ENCODE peak calls at places on chromosomes 7 and 10, in ten cellular contexts. One of them, this sample, is unnamed.

GRCh38 chr10:84008878-84009277 is 130.4 kb upstream of the GHITM start:
- DNase-seq in heart left ventricle: no peak
- DNase-seq in NCI-H748 treated with DMSO at 0.1 percent for 48 hours: no peak
- DNase-seq in T-helper 9 cell: peak; percentile 13
- DNase-seq in ovary: no peak
- DNase-seq in activated naive CD4-positive, alpha-beta T cell treated with anti-CD3 and anti-CD28 coated beads for 36 hours: peak; percentile 58
- DNase-seq in SHP77: peak; percentile 1
- DNase-seq in amygdala: no peak
- DNase-seq in mammary epithelial cell: no peak
- DNase-seq in stimulated activated CD4-positive, alpha-beta T cell treated with anti-CD3 and anti-CD28 coated beads, Interleukin-1b, Interleukin-23, amount 100 ng/mL, for 48 hours: peak; percentile 32
- DNase-seq in this sample: no peak

GRCh38 chr7:151689196-151689971 is 169.7 kb upstream of the RHEB start:
- DNase-seq in heart left ventricle: peak; percentile 82
- DNase-seq in NCI-H748 treated with DMSO at 0.1 percent for 48 hours: peak; percentile 53
- DNase-seq in T-helper 9 cell: no peak
- DNase-seq in ovary: no peak
- DNase-seq in activated naive CD4-positive, alpha-beta T cell treated with anti-CD3 and anti-CD28 coated beads for 36 hours: no peak
- DNase-seq in SHP77: no peak
- DNase-seq in amygdala: no peak
- DNase-seq in mammary epithelial cell: peak; percentile 67
- DNase-seq in stimulated activated CD4-positive, alpha-beta T cell treated with anti-CD3 and anti-CD28 coated beads, Interleukin-1b, Interleukin-23, amount 100 ng/mL, for 48 hours: no peak
- DNase-seq in this sample: no peak

GRCh38 chr7:116417593-116418345 is 81.8 kb upstream of the CAV2 start:
- DNase-seq in heart left ventricle: no peak
- DNase-seq in NCI-H748 treated with DMSO at 0.1 percent for 48 hours: no peak
- DNase-seq in T-helper 9 cell: no peak
- DNase-seq in ovary: no peak
- DNase-seq in activated naive CD4-positive, alpha-beta T cell treated with anti-CD3 and anti-CD28 coated beads for 36 hours: no peak
- DNase-seq in SHP77: no peak
- DNase-seq in amygdala: no peak
- DNase-seq in mammary epithelial cell: peak; percentile 64
- DNase-seq in stimulated activated CD4-positive, alpha-beta T cell treated with anti-CD3 and anti-CD28 coated beads, Interleukin-1b, Interleukin-23, amount 100 ng/mL, for 48 hours: no peak
- DNase-seq in this sample: no peak

GRCh38 chr10:16816142-16816541 is 1.1 kb downstream of the RSU1 start:
- DNase-seq in heart left ventricle: no peak
- DNase-seq in NCI-H748 treated with DMSO at 0.1 percent for 48 hours: no peak
- DNase-seq in T-helper 9 cell: no peak
- DNase-seq in ovary: no peak
- DNase-seq in activated naive CD4-positive, alpha-beta T cell treated with anti-CD3 and anti-CD28 coated beads for 36 hours: no peak
- DNase-seq in SHP77: no peak
- DNase-seq in amygdala: no peak
- DNase-seq in mammary epithelial cell: no peak
- DNase-seq in stimulated activated CD4-positive, alpha-beta T cell treated with anti-CD3 and anti-CD28 coated beads, Interleukin-1b, Interleukin-23, amount 100 ng/mL, for 48 hours: no peak
- DNase-seq in this sample: no peak

GRCh38 chr7:157650131-157650631 is 313.4 kb downstream of the DNAJB6 start:
- DNase-seq in heart left ventricle: no peak
- DNase-seq in NCI-H748 treated with DMSO at 0.1 percent for 48 hours: no peak
- DNase-seq in T-helper 9 cell: no peak
- DNase-seq in ovary: no peak
- DNase-seq in activated naive CD4-positive, alpha-beta T cell treated with anti-CD3 and anti-CD28 coated beads for 36 hours: no peak
- DNase-seq in SHP77: no peak
- DNase-seq in amygdala: no peak
- DNase-seq in mammary epithelial cell: no peak
- DNase-seq in stimulated activated CD4-positive, alpha-beta T cell treated with anti-CD3 and anti-CD28 coated beads, Interleukin-1b, Interleukin-23, amount 100 ng/mL, for 48 hours: no peak
- DNase-seq in this sample: no peak

GRCh38 chr7:115260381-115260780 is 338.5 kb downstream of the MDFIC start:
- DNase-seq in heart left ventricle: no peak
- DNase-seq in NCI-H748 treated with DMSO at 0.1 percent for 48 hours: no peak
- DNase-seq in T-helper 9 cell: no peak
- DNase-seq in ovary: no peak
- DNase-seq in activated naive CD4-positive, alpha-beta T cell treated with anti-CD3 and anti-CD28 coated beads for 36 hours: no peak
- DNase-seq in SHP77: no peak
- DNase-seq in amygdala: no peak
- DNase-seq in mammary epithelial cell: peak; percentile 14
- DNase-seq in stimulated activated CD4-positive, alpha-beta T cell treated with anti-CD3 and anti-CD28 coated beads, Interleukin-1b, Interleukin-23, amount 100 ng/mL, for 48 hours: no peak
- DNase-seq in this sample: peak; percentile 40

GRCh38 chr10:3779146-3779707 is 5.8 kb downstream of the KLF6 start:
- DNase-seq in heart left ventricle: no peak
- DNase-seq in NCI-H748 treated with DMSO at 0.1 percent for 48 hours: no peak
- DNase-seq in T-helper 9 cell: no peak
- DNase-seq in ovary: peak; percentile 4
- DNase-seq in activated naive CD4-positive, alpha-beta T cell treated with anti-CD3 and anti-CD28 coated beads for 36 hours: no peak
- DNase-seq in SHP77: no peak
- DNase-seq in amygdala: no peak
- DNase-seq in mammary epithelial cell: peak; percentile 63
- DNase-seq in stimulated activated CD4-positive, alpha-beta T cell treated with anti-CD3 and anti-CD28 coated beads, Interleukin-1b, Interleukin-23, amount 100 ng/mL, for 48 hours: no peak
- DNase-seq in this sample: peak; percentile 38

GRCh38 chr10:61215276-61215675 is 237.9 kb downstream of the TMEM26 start:
- DNase-seq in heart left ventricle: no peak
- DNase-seq in NCI-H748 treated with DMSO at 0.1 percent for 48 hours: no peak
- DNase-seq in T-helper 9 cell: no peak
- DNase-seq in ovary: no peak
- DNase-seq in activated naive CD4-positive, alpha-beta T cell treated with anti-CD3 and anti-CD28 coated beads for 36 hours: no peak
- DNase-seq in SHP77: no peak
- DNase-seq in amygdala: no peak
- DNase-seq in mammary epithelial cell: no peak
- DNase-seq in stimulated activated CD4-positive, alpha-beta T cell treated with anti-CD3 and anti-CD28 coated beads, Interleukin-1b, Interleukin-23, amount 100 ng/mL, for 48 hours: no peak
- DNase-seq in this sample: no peak

GRCh38 chr7:28358423-28358868 is 53.9 kb upstream of the CREB5 start:
- DNase-seq in heart left ventricle: no peak
- DNase-seq in NCI-H748 treated with DMSO at 0.1 percent for 48 hours: no peak
- DNase-seq in T-helper 9 cell: no peak
- DNase-seq in ovary: peak; percentile 13
- DNase-seq in activated naive CD4-positive, alpha-beta T cell treated with anti-CD3 and anti-CD28 coated beads for 36 hours: no peak
- DNase-seq in SHP77: no peak
- DNase-seq in amygdala: no peak
- DNase-seq in mammary epithelial cell: peak; percentile 96
- DNase-seq in stimulated activated CD4-positive, alpha-beta T cell treated with anti-CD3 and anti-CD28 coated beads, Interleukin-1b, Interleukin-23, amount 100 ng/mL, for 48 hours: no peak
- DNase-seq in this sample: peak; percentile 91

GRCh38 chr7:78539825-78540224 is 741.3 kb downstream of the PHTF2 start:
- DNase-seq in heart left ventricle: no peak
- DNase-seq in NCI-H748 treated with DMSO at 0.1 percent for 48 hours: no peak
- DNase-seq in T-helper 9 cell: no peak
- DNase-seq in ovary: no peak
- DNase-seq in activated naive CD4-positive, alpha-beta T cell treated with anti-CD3 and anti-CD28 coated beads for 36 hours: no peak
- DNase-seq in SHP77: no peak
- DNase-seq in amygdala: no peak
- DNase-seq in mammary epithelial cell: no peak
- DNase-seq in stimulated activated CD4-positive, alpha-beta T cell treated with anti-CD3 and anti-CD28 coated beads, Interleukin-1b, Interleukin-23, amount 100 ng/mL, for 48 hours: no peak
- DNase-seq in this sample: no peak

GRCh38 chr7:3301831-3302618 is 973 bp downstream of the SDK1 start:
- DNase-seq in heart left ventricle: no peak
- DNase-seq in NCI-H748 treated with DMSO at 0.1 percent for 48 hours: peak; percentile 67
- DNase-seq in T-helper 9 cell: no peak
- DNase-seq in ovary: no peak
- DNase-seq in activated naive CD4-positive, alpha-beta T cell treated with anti-CD3 and anti-CD28 coated beads for 36 hours: peak; percentile 14
- DNase-seq in SHP77: peak; percentile 39
- DNase-seq in amygdala: no peak
- DNase-seq in mammary epithelial cell: no peak
- DNase-seq in stimulated activated CD4-positive, alpha-beta T cell treated with anti-CD3 and anti-CD28 coated beads, Interleukin-1b, Interleukin-23, amount 100 ng/mL, for 48 hours: no peak
- DNase-seq in this sample: peak; percentile 33

GRCh38 chr10:279655-280054 is 144.4 kb downstream of the ZMYND11 start:
- DNase-seq in heart left ventricle: no peak
- DNase-seq in NCI-H748 treated with DMSO at 0.1 percent for 48 hours: no peak
- DNase-seq in T-helper 9 cell: no peak
- DNase-seq in ovary: no peak
- DNase-seq in activated naive CD4-positive, alpha-beta T cell treated with anti-CD3 and anti-CD28 coated beads for 36 hours: no peak
- DNase-seq in SHP77: no peak
- DNase-seq in amygdala: no peak
- DNase-seq in mammary epithelial cell: no peak
- DNase-seq in stimulated activated CD4-positive, alpha-beta T cell treated with anti-CD3 and anti-CD28 coated beads, Interleukin-1b, Interleukin-23, amount 100 ng/mL, for 48 hours: no peak
- DNase-seq in this sample: no peak

GRCh38 chr7:2613926-2614613 is 17.7 kb upstream of the TTYH3 start:
- DNase-seq in heart left ventricle: peak; percentile 84
- DNase-seq in NCI-H748 treated with DMSO at 0.1 percent for 48 hours: no peak
- DNase-seq in T-helper 9 cell: no peak
- DNase-seq in ovary: no peak
- DNase-seq in activated naive CD4-positive, alpha-beta T cell treated with anti-CD3 and anti-CD28 coated beads for 36 hours: no peak
- DNase-seq in SHP77: peak; percentile 28
- DNase-seq in amygdala: no peak
- DNase-seq in mammary epithelial cell: no peak
- DNase-seq in stimulated activated CD4-positive, alpha-beta T cell treated with anti-CD3 and anti-CD28 coated beads, Interleukin-1b, Interleukin-23, amount 100 ng/mL, for 48 hours: no peak
- DNase-seq in this sample: no peak

GRCh38 chr7:49800031-49800430 is 26.6 kb downstream of the VWC2 start:
- DNase-seq in heart left ventricle: no peak
- DNase-seq in NCI-H748 treated with DMSO at 0.1 percent for 48 hours: no peak
- DNase-seq in T-helper 9 cell: no peak
- DNase-seq in ovary: no peak
- DNase-seq in activated naive CD4-positive, alpha-beta T cell treated with anti-CD3 and anti-CD28 coated beads for 36 hours: no peak
- DNase-seq in SHP77: no peak
- DNase-seq in amygdala: no peak
- DNase-seq in mammary epithelial cell: no peak
- DNase-seq in stimulated activated CD4-positive, alpha-beta T cell treated with anti-CD3 and anti-CD28 coated beads, Interleukin-1b, Interleukin-23, amount 100 ng/mL, for 48 hours: no peak
- DNase-seq in this sample: no peak

GRCh38 chr10:79404690-79405131 is 40.7 kb downstream of the ZCCHC24 start:
- DNase-seq in heart left ventricle: peak; percentile 17
- DNase-seq in NCI-H748 treated with DMSO at 0.1 percent for 48 hours: no peak
- DNase-seq in T-helper 9 cell: no peak
- DNase-seq in ovary: no peak
- DNase-seq in activated naive CD4-positive, alpha-beta T cell treated with anti-CD3 and anti-CD28 coated beads for 36 hours: no peak
- DNase-seq in SHP77: no peak
- DNase-seq in amygdala: no peak
- DNase-seq in mammary epithelial cell: no peak
- DNase-seq in stimulated activated CD4-positive, alpha-beta T cell treated with anti-CD3 and anti-CD28 coated beads, Interleukin-1b, Interleukin-23, amount 100 ng/mL, for 48 hours: no peak
- DNase-seq in this sample: no peak

GRCh38 chr10:6619663-6620062 is 39.6 kb upstream of the PRKCQ start:
- DNase-seq in heart left ventricle: no peak
- DNase-seq in NCI-H748 treated with DMSO at 0.1 percent for 48 hours: no peak
- DNase-seq in T-helper 9 cell: no peak
- DNase-seq in ovary: no peak
- DNase-seq in activated naive CD4-positive, alpha-beta T cell treated with anti-CD3 and anti-CD28 coated beads for 36 hours: no peak
- DNase-seq in SHP77: no peak
- DNase-seq in amygdala: no peak
- DNase-seq in mammary epithelial cell: no peak
- DNase-seq in stimulated activated CD4-positive, alpha-beta T cell treated with anti-CD3 and anti-CD28 coated beads, Interleukin-1b, Interleukin-23, amount 100 ng/mL, for 48 hours: no peak
- DNase-seq in this sample: no peak

GRCh38 chr10:43689618-43689954 is 40.9 kb upstream of the ZNF32 start:
- DNase-seq in heart left ventricle: peak; percentile 84
- DNase-seq in NCI-H748 treated with DMSO at 0.1 percent for 48 hours: no peak
- DNase-seq in T-helper 9 cell: no peak
- DNase-seq in ovary: peak; percentile 38
- DNase-seq in activated naive CD4-positive, alpha-beta T cell treated with anti-CD3 and anti-CD28 coated beads for 36 hours: peak; percentile 22
- DNase-seq in SHP77: no peak
- DNase-seq in amygdala: no peak
- DNase-seq in mammary epithelial cell: no peak
- DNase-seq in stimulated activated CD4-positive, alpha-beta T cell treated with anti-CD3 and anti-CD28 coated beads, Interleukin-1b, Interleukin-23, amount 100 ng/mL, for 48 hours: peak; percentile 10
- DNase-seq in this sample: peak; percentile 40

GRCh38 chr10:35942052-35942451 is 300.0 kb upstream of the FZD8 start:
- DNase-seq in heart left ventricle: peak; percentile 41
- DNase-seq in NCI-H748 treated with DMSO at 0.1 percent for 48 hours: no peak
- DNase-seq in T-helper 9 cell: no peak
- DNase-seq in ovary: no peak
- DNase-seq in activated naive CD4-positive, alpha-beta T cell treated with anti-CD3 and anti-CD28 coated beads for 36 hours: no peak
- DNase-seq in SHP77: no peak
- DNase-seq in amygdala: no peak
- DNase-seq in mammary epithelial cell: no peak
- DNase-seq in stimulated activated CD4-positive, alpha-beta T cell treated with anti-CD3 and anti-CD28 coated beads, Interleukin-1b, Interleukin-23, amount 100 ng/mL, for 48 hours: no peak
- DNase-seq in this sample: no peak

GRCh38 chr7:70693300-70693689 is 438.6 kb upstream of the GALNT17 start:
- DNase-seq in heart left ventricle: no peak
- DNase-seq in NCI-H748 treated with DMSO at 0.1 percent for 48 hours: no peak
- DNase-seq in T-helper 9 cell: no peak
- DNase-seq in ovary: peak; percentile 39
- DNase-seq in activated naive CD4-positive, alpha-beta T cell treated with anti-CD3 and anti-CD28 coated beads for 36 hours: no peak
- DNase-seq in SHP77: no peak
- DNase-seq in amygdala: no peak
- DNase-seq in mammary epithelial cell: no peak
- DNase-seq in stimulated activated CD4-positive, alpha-beta T cell treated with anti-CD3 and anti-CD28 coated beads, Interleukin-1b, Interleukin-23, amount 100 ng/mL, for 48 hours: no peak
- DNase-seq in this sample: peak; percentile 20

GRCh38 chr10:12644380-12645144 is 295.2 kb downstream of the CAMK1D start:
- DNase-seq in heart left ventricle: no peak
- DNase-seq in NCI-H748 treated with DMSO at 0.1 percent for 48 hours: no peak
- DNase-seq in T-helper 9 cell: no peak
- DNase-seq in ovary: no peak
- DNase-seq in activated naive CD4-positive, alpha-beta T cell treated with anti-CD3 and anti-CD28 coated beads for 36 hours: no peak
- DNase-seq in SHP77: no peak
- DNase-seq in amygdala: no peak
- DNase-seq in mammary epithelial cell: no peak
- DNase-seq in stimulated activated CD4-positive, alpha-beta T cell treated with anti-CD3 and anti-CD28 coated beads, Interleukin-1b, Interleukin-23, amount 100 ng/mL, for 48 hours: no peak
- DNase-seq in this sample: peak; percentile 16

GRCh38 chr7:88109612-88110011 is 110.2 kb downstream of the SRI start:
- DNase-seq in heart left ventricle: no peak
- DNase-seq in NCI-H748 treated with DMSO at 0.1 percent for 48 hours: no peak
- DNase-seq in T-helper 9 cell: no peak
- DNase-seq in ovary: no peak
- DNase-seq in activated naive CD4-positive, alpha-beta T cell treated with anti-CD3 and anti-CD28 coated beads for 36 hours: no peak
- DNase-seq in SHP77: no peak
- DNase-seq in amygdala: no peak
- DNase-seq in mammary epithelial cell: no peak
- DNase-seq in stimulated activated CD4-positive, alpha-beta T cell treated with anti-CD3 and anti-CD28 coated beads, Interleukin-1b, Interleukin-23, amount 100 ng/mL, for 48 hours: no peak
- DNase-seq in this sample: no peak

GRCh38 chr7:18997477-18998130 is 119.8 kb downstream of the TWIST1 start:
- DNase-seq in heart left ventricle: no peak
- DNase-seq in NCI-H748 treated with DMSO at 0.1 percent for 48 hours: no peak
- DNase-seq in T-helper 9 cell: no peak
- DNase-seq in ovary: no peak
- DNase-seq in activated naive CD4-positive, alpha-beta T cell treated with anti-CD3 and anti-CD28 coated beads for 36 hours: no peak
- DNase-seq in SHP77: no peak
- DNase-seq in amygdala: no peak
- DNase-seq in mammary epithelial cell: no peak
- DNase-seq in stimulated activated CD4-positive, alpha-beta T cell treated with anti-CD3 and anti-CD28 coated beads, Interleukin-1b, Interleukin-23, amount 100 ng/mL, for 48 hours: no peak
- DNase-seq in this sample: peak; percentile 26

GRCh38 chr7:105439174-105439893 is 50.6 kb upstream of the SRPK2 start:
- DNase-seq in heart left ventricle: no peak
- DNase-seq in NCI-H748 treated with DMSO at 0.1 percent for 48 hours: no peak
- DNase-seq in T-helper 9 cell: no peak
- DNase-seq in ovary: no peak
- DNase-seq in activated naive CD4-positive, alpha-beta T cell treated with anti-CD3 and anti-CD28 coated beads for 36 hours: no peak
- DNase-seq in SHP77: no peak
- DNase-seq in amygdala: no peak
- DNase-seq in mammary epithelial cell: peak; percentile 95
- DNase-seq in stimulated activated CD4-positive, alpha-beta T cell treated with anti-CD3 and anti-CD28 coated beads, Interleukin-1b, Interleukin-23, amount 100 ng/mL, for 48 hours: peak; percentile 13
- DNase-seq in this sample: peak; percentile 71

GRCh38 chr7:157007470-157008066 is 2.9 kb downstream of the MNX1 start:
- DNase-seq in heart left ventricle: no peak
- DNase-seq in NCI-H748 treated with DMSO at 0.1 percent for 48 hours: no peak
- DNase-seq in T-helper 9 cell: no peak
- DNase-seq in ovary: no peak
- DNase-seq in activated naive CD4-positive, alpha-beta T cell treated with anti-CD3 and anti-CD28 coated beads for 36 hours: no peak
- DNase-seq in SHP77: no peak
- DNase-seq in amygdala: no peak
- DNase-seq in mammary epithelial cell: no peak
- DNase-seq in stimulated activated CD4-positive, alpha-beta T cell treated with anti-CD3 and anti-CD28 coated beads, Interleukin-1b, Interleukin-23, amount 100 ng/mL, for 48 hours: no peak
- DNase-seq in this sample: no peak

GRCh38 chr7:43649755-43650274 is 66.9 kb downstream of the STK17A start:
- DNase-seq in heart left ventricle: no peak
- DNase-seq in NCI-H748 treated with DMSO at 0.1 percent for 48 hours: no peak
- DNase-seq in T-helper 9 cell: peak; percentile 44
- DNase-seq in ovary: no peak
- DNase-seq in activated naive CD4-positive, alpha-beta T cell treated with anti-CD3 and anti-CD28 coated beads for 36 hours: peak; percentile 77
- DNase-seq in SHP77: no peak
- DNase-seq in amygdala: no peak
- DNase-seq in mammary epithelial cell: peak; percentile 72
- DNase-seq in stimulated activated CD4-positive, alpha-beta T cell treated with anti-CD3 and anti-CD28 coated beads, Interleukin-1b, Interleukin-23, amount 100 ng/mL, for 48 hours: peak; percentile 68
- DNase-seq in this sample: peak; percentile 64

GRCh38 chr10:101512741-101513140 is 75.3 kb downstream of the POLL start:
- DNase-seq in heart left ventricle: no peak
- DNase-seq in NCI-H748 treated with DMSO at 0.1 percent for 48 hours: no peak
- DNase-seq in T-helper 9 cell: no peak
- DNase-seq in ovary: no peak
- DNase-seq in activated naive CD4-positive, alpha-beta T cell treated with anti-CD3 and anti-CD28 coated beads for 36 hours: no peak
- DNase-seq in SHP77: no peak
- DNase-seq in amygdala: no peak
- DNase-seq in mammary epithelial cell: peak; percentile 16
- DNase-seq in stimulated activated CD4-positive, alpha-beta T cell treated with anti-CD3 and anti-CD28 coated beads, Interleukin-1b, Interleukin-23, amount 100 ng/mL, for 48 hours: no peak
- DNase-seq in this sample: peak; percentile 45

GRCh38 chr7:154394804-154395203 is 342.6 kb downstream of the DPP6 start:
- DNase-seq in heart left ventricle: no peak
- DNase-seq in NCI-H748 treated with DMSO at 0.1 percent for 48 hours: no peak
- DNase-seq in T-helper 9 cell: no peak
- DNase-seq in ovary: no peak
- DNase-seq in activated naive CD4-positive, alpha-beta T cell treated with anti-CD3 and anti-CD28 coated beads for 36 hours: no peak
- DNase-seq in SHP77: no peak
- DNase-seq in amygdala: no peak
- DNase-seq in mammary epithelial cell: no peak
- DNase-seq in stimulated activated CD4-positive, alpha-beta T cell treated with anti-CD3 and anti-CD28 coated beads, Interleukin-1b, Interleukin-23, amount 100 ng/mL, for 48 hours: no peak
- DNase-seq in this sample: no peak

GRCh38 chr7:137017221-137017620 is 148.8 kb downstream of the CHRM2 start:
- DNase-seq in heart left ventricle: no peak
- DNase-seq in NCI-H748 treated with DMSO at 0.1 percent for 48 hours: no peak
- DNase-seq in T-helper 9 cell: no peak
- DNase-seq in ovary: no peak
- DNase-seq in activated naive CD4-positive, alpha-beta T cell treated with anti-CD3 and anti-CD28 coated beads for 36 hours: no peak
- DNase-seq in SHP77: no peak
- DNase-seq in amygdala: no peak
- DNase-seq in mammary epithelial cell: no peak
- DNase-seq in stimulated activated CD4-positive, alpha-beta T cell treated with anti-CD3 and anti-CD28 coated beads, Interleukin-1b, Interleukin-23, amount 100 ng/mL, for 48 hours: no peak
- DNase-seq in this sample: peak; percentile 39

This sample was measured in iris pigment epithelial cell.